ENCODE peak calls at places on chromosomes 7 and 10, in five cellular contexts. V is bronchial epithelial cell, X is left lobe of liver, G is WTC11, K is brain microvascular endothelial cell. Z is an unnamed sample.

GRCh38 chr7:135831451-135832220 is 83.0 kb upstream of the FAM180A start:
- DNase-seq in V (peak), X (no peak), G (no peak), K (no peak), Z (no peak)

GRCh38 chr10:33215635-33216034 is 118.8 kb downstream of the NRP1 start:
- DNase-seq in V (peak), X (no peak), G (no peak), K (no peak), Z (no peak)

GRCh38 chr10:5449823-5450222 is 37.5 kb downstream of the NET1 start:
- DNase-seq in V (peak), X (no peak), G (no peak), K (peak), Z (peak)

GRCh38 chr10:61175331-61175730 is 231.3 kb upstream of the RHOBTB1 start:
- DNase-seq in V (no peak), X (no peak), G (no peak), K (no peak), Z (no peak)

GRCh38 chr7:28405662-28406061 is 6.7 kb upstream of the CREB5 start:
- DNase-seq in V (peak), X (no peak), G (no peak), K (peak), Z (no peak)

GRCh38 chr10:99976886-99977391 is 32.8 kb downstream of the DNMBP start:
- DNase-seq in V (peak), X (no peak), G (no peak), K (peak), Z (no peak)

GRCh38 chr7:140478361-140479061 is 794 bp downstream of the MKRN1 start:
- DNase-seq in V (peak), X (peak), G (no peak), K (peak), Z (peak)

GRCh38 chr7:23106801-23107713 is 1.5 kb downstream of the KLHL7 start:
- DNase-seq in V (peak), X (no peak), G (no peak), K (no peak), Z (peak)

GRCh38 chr7:103113164-103113563 is 35.7 kb downstream of the NAPEPLD start:
- DNase-seq in V (peak), X (no peak), G (no peak), K (peak), Z (no peak)

GRCh38 chr10:60114765-60115586 is 208.6 kb upstream of the CCDC6 start:
- DNase-seq in V (peak), X (no peak), G (no peak), K (peak), Z (peak)

GRCh38 chr7:99504281-99504602 is 220 bp upstream of the ZKSCAN5 start:
- DNase-seq in V (no peak), X (no peak), G (peak), K (peak), Z (peak)

GRCh38 chr7:34130558-34131285 is 225.4 kb downstream of the BMPER start:
- DNase-seq in V (no peak), X (no peak), G (no peak), K (no peak), Z (no peak)

GRCh38 chr10:131860806-131861440 is 39.9 kb upstream of the PPP2R2D start:
- DNase-seq in V (no peak), X (peak), G (peak), K (no peak), Z (no peak)

GRCh38 chr7:1010226-1010625 is 27.2 kb downstream of the CYP2W1 start:
- DNase-seq in V (no peak), X (no peak), G (no peak), K (no peak), Z (no peak)

GRCh38 chr7:52917982-52918578 is 117.4 kb upstream of the POM121L12 start:
- DNase-seq in V (peak), X (no peak), G (peak), K (no peak), Z (peak)

GRCh38 chr7:107187774-107188173 is 19.0 kb downstream of the HBP1 start:
- DNase-seq in V (no peak), X (no peak), G (no peak), K (no peak), Z (no peak)

GRCh38 chr10:36888925-36889573 is 236.3 kb upstream of the ANKRD30A start:
- DNase-seq in V (peak), X (no peak), G (peak), K (peak), Z (peak)

GRCh38 chr7:105907129-105907846 is 30.9 kb upstream of the ATXN7L1 start:
- DNase-seq in V (no peak), X (no peak), G (no peak), K (no peak), Z (no peak)

GRCh38 chr10:178723-179122 is 43.5 kb downstream of the ZMYND11 start:
- DNase-seq in V (no peak), X (no peak), G (no peak), K (no peak), Z (no peak)

GRCh38 chr7:141702047-141702567 is at the start of gene DENND11:
- DNase-seq in V (no peak), X (peak), G (peak), K (no peak), Z (peak)

GRCh38 chr7:150781961-150782360 is 18.2 kb downstream of the TMEM176B start:
- DNase-seq in V (no peak), X (no peak), G (no peak), K (no peak), Z (no peak)

GRCh38 chr7:32204361-32205018 is 134.3 kb upstream of the PDE1C start:
- DNase-seq in V (peak), X (no peak), G (peak), K (peak), Z (peak)

GRCh38 chr7:138064856-138065357 is 11.4 kb upstream of the AKR1D1 start:
- DNase-seq in V (no peak), X (peak), G (peak), K (peak), Z (peak)

GRCh38 chr7:124351950-124352349 is 319.1 kb upstream of the TMEM229A start:
- DNase-seq in V (no peak), X (no peak), G (no peak), K (no peak), Z (no peak)

GRCh38 chr10:36493511-36493880 is 631.9 kb upstream of the ANKRD30A start:
- DNase-seq in V (peak), X (no peak), G (no peak), K (no peak), Z (no peak)

GRCh38 chr7:100477871-100478248 is 1.2 kb downstream of the TSC22D4 start:
- DNase-seq in V (no peak), X (no peak), G (no peak), K (no peak), Z (no peak)

GRCh38 chr7:66933469-66933868 is 12.4 kb downstream of the TMEM248 start:
- DNase-seq in V (no peak), X (no peak), G (no peak), K (no peak), Z (no peak)

GRCh38 chr7:2934211-2934731 is 90.2 kb upstream of the GNA12 start:
- DNase-seq in V (peak), X (no peak), G (peak), K (peak), Z (no peak)

GRCh38 chr10:80684217-80684616 is 146.5 kb downstream of the SH2D4B start:
- DNase-seq in V (peak), X (no peak), G (no peak), K (peak), Z (no peak)

GRCh38 chr10:104417629-104418292 is 64.1 kb downstream of the CFAP58 start:
- DNase-seq in V (no peak), X (no peak), G (no peak), K (peak), Z (no peak)

GRCh38 chr7:20352573-20353304 is 22.0 kb downstream of the ITGB8 start:
- DNase-seq in V (peak), X (no peak), G (no peak), K (no peak), Z (no peak)

GRCh38 chr7:158887594-158887993 is 31.2 kb downstream of the DYNC2I1 start:
- DNase-seq in V (no peak), X (no peak), G (no peak), K (no peak), Z (no peak)

GRCh38 chr7:64951250-64951848 is 39.5 kb downstream of the ZNF117 start:
- DNase-seq in V (peak), X (no peak), G (no peak), K (peak), Z (peak)

GRCh38 chr7:45117582-45117981 is 6.1 kb upstream of the TBRG4 start:
- DNase-seq in V (no peak), X (no peak), G (no peak), K (no peak), Z (no peak)

GRCh38 chr10:25222085-25222660 is 47.4 kb downstream of the GPR158 start:
- DNase-seq in V (no peak), X (no peak), G (no peak), K (no peak), Z (no peak)

GRCh38 chr10:79237801-79238520 is 109.3 kb upstream of the PPIF start:
- DNase-seq in V (peak), X (no peak), G (no peak), K (no peak), Z (no peak)

GRCh38 chr7:18762189-18762588 is 266.6 kb downstream of the HDAC9 start:
- DNase-seq in V (no peak), X (no peak), G (no peak), K (peak), Z (no peak)

GRCh38 chr7:12964836-12965235 is 277.4 kb downstream of the ARL4A start:
- DNase-seq in V (peak), X (no peak), G (no peak), K (no peak), Z (no peak)

GRCh38 chr7:22582860-22583640 is 83.1 kb upstream of the STEAP1B start:
- DNase-seq in V (peak), X (no peak), G (no peak), K (peak), Z (peak)

Z was measured in neural progenitor cell.